ENCODE peak calls at places on chromosomes 11 and 22, in four cellular contexts. One of them, this sample, is unnamed.

GRCh38 chr11:88414981-88415391 is 77.5 kb upstream of the CTSC start:
- DNase-seq in GM12878: no peak
- DNase-seq in HepG2: no peak
- DNase-seq in WTC11: no peak
- DNase-seq in this sample: no peak

GRCh38 chr11:110716361-110716760 is 4.1 kb upstream of the ARHGAP20 start:
- DNase-seq in GM12878: no peak
- DNase-seq in HepG2: no peak
- DNase-seq in WTC11: no peak
- DNase-seq in this sample: no peak

GRCh38 chr11:120563698-120564572 is 52.4 kb downstream of the GRIK4 start:
- DNase-seq in HepG2: no peak
- DNase-seq in WTC11: peak; percentile 68
- DNase-seq in GM12878: no peak
- DNase-seq in this sample: no peak

GRCh38 chr11:16612801-16613400 is 125.5 kb upstream of the C11orf58 start:
- DNase-seq in WTC11: no peak
- DNase-seq in GM12878: no peak
- DNase-seq in HepG2: no peak
- DNase-seq in this sample: no peak

GRCh38 chr11:2778630-2779498 is 79.1 kb upstream of the KCNQ1OT1 start:
- DNase-seq in WTC11: peak; percentile 9
- DNase-seq in HepG2: peak; percentile 66
- DNase-seq in GM12878: no peak
- DNase-seq in this sample: peak; percentile 93

GRCh38 chr11:94511932-94512781 is at the start of gene C11orf97:
- DNase-seq in GM12878: no peak
- DNase-seq in HepG2: peak; percentile 35
- DNase-seq in WTC11: peak; percentile 86
- DNase-seq in this sample: peak; percentile 13

GRCh38 chr11:134048028-134048427 is 20.8 kb upstream of the JAM3 start:
- DNase-seq in WTC11: no peak
- DNase-seq in HepG2: no peak
- DNase-seq in GM12878: no peak
- DNase-seq in this sample: no peak

GRCh38 chr11:134500621-134501020 is 88.6 kb upstream of the B3GAT1 start:
- DNase-seq in WTC11: peak; percentile 0
- DNase-seq in GM12878: no peak
- DNase-seq in HepG2: no peak
- DNase-seq in this sample: no peak

GRCh38 chr11:7906481-7906880 is 24.6 kb downstream of the OR10A6 start:
- DNase-seq in HepG2: no peak
- DNase-seq in GM12878: no peak
- DNase-seq in WTC11: no peak
- DNase-seq in this sample: no peak

GRCh38 chr11:85694385-85694980 is 8.5 kb upstream of the CCDC89 start:
- DNase-seq in WTC11: no peak
- DNase-seq in GM12878: no peak
- DNase-seq in HepG2: peak; percentile 20
- DNase-seq in this sample: no peak

GRCh38 chr22:46586123-46586519 is 34.1 kb upstream of the GRAMD4 start:
- DNase-seq in GM12878: no peak
- DNase-seq in HepG2: no peak
- DNase-seq in WTC11: peak; percentile 37
- DNase-seq in this sample: no peak

GRCh38 chr11:46618789-46619188 is 1.4 kb downstream of the ATG13 start:
- DNase-seq in GM12878: no peak
- DNase-seq in WTC11: no peak
- DNase-seq in HepG2: no peak
- DNase-seq in this sample: no peak

GRCh38 chr11:118838905-118839553 is 44.7 kb upstream of the CXCR5 start:
- DNase-seq in HepG2: no peak
- DNase-seq in WTC11: no peak
- DNase-seq in GM12878: peak; percentile 85
- DNase-seq in this sample: no peak

GRCh38 chr11:64758330-64759079 is 1.3 kb downstream of the PYGM start:
- DNase-seq in HepG2: no peak
- DNase-seq in GM12878: no peak
- DNase-seq in WTC11: no peak
- DNase-seq in this sample: no peak

GRCh38 chr11:10022764-10023163 is 271.3 kb downstream of the SBF2 start:
- DNase-seq in GM12878: no peak
- DNase-seq in WTC11: no peak
- DNase-seq in HepG2: no peak
- DNase-seq in this sample: no peak

GRCh38 chr11:69880803-69881445 is 61.7 kb upstream of the FGF3 start:
- DNase-seq in WTC11: no peak
- DNase-seq in GM12878: no peak
- DNase-seq in HepG2: no peak
- DNase-seq in this sample: no peak

GRCh38 chr11:44275241-44275640 is 34.7 kb downstream of the ALX4 start:
- DNase-seq in WTC11: no peak
- DNase-seq in GM12878: no peak
- DNase-seq in HepG2: no peak
- DNase-seq in this sample: no peak

GRCh38 chr11:27468643-27469332 is 3.8 kb downstream of the LGR4 start:
- DNase-seq in HepG2: no peak
- DNase-seq in GM12878: no peak
- DNase-seq in WTC11: no peak
- DNase-seq in this sample: no peak

GRCh38 chr11:75562836-75563484 is 907 bp downstream of the SERPINH1 start:
- DNase-seq in GM12878: no peak
- DNase-seq in HepG2: no peak
- DNase-seq in WTC11: peak; percentile 83
- DNase-seq in this sample: peak; percentile 63

GRCh38 chr11:103055174-103055890 is 36.6 kb downstream of the DCUN1D5 start:
- DNase-seq in HepG2: peak; percentile 32
- DNase-seq in WTC11: no peak
- DNase-seq in GM12878: no peak
- DNase-seq in this sample: peak; percentile 22

GRCh38 chr11:117949062-117949461 is 19.9 kb upstream of the TMPRSS13 start:
- DNase-seq in HepG2: no peak
- DNase-seq in GM12878: no peak
- DNase-seq in WTC11: no peak
- DNase-seq in this sample: no peak

GRCh38 chr22:30905696-30906341 is 62.8 kb downstream of the MORC2 start:
- DNase-seq in HepG2: no peak
- DNase-seq in WTC11: no peak
- DNase-seq in GM12878: no peak
- DNase-seq in this sample: no peak

GRCh38 chr22:39416319-39416718 is 16.7 kb downstream of the TAB1 start:
- DNase-seq in WTC11: no peak
- DNase-seq in GM12878: no peak
- DNase-seq in HepG2: no peak
- DNase-seq in this sample: no peak

GRCh38 chr22:39418696-39419095 is 19.1 kb downstream of the TAB1 start:
- DNase-seq in GM12878: no peak
- DNase-seq in HepG2: no peak
- DNase-seq in WTC11: no peak
- DNase-seq in this sample: no peak

GRCh38 chr22:39419096-39419495 is 19.5 kb downstream of the TAB1 start:
- DNase-seq in GM12878: no peak
- DNase-seq in HepG2: no peak
- DNase-seq in WTC11: no peak
- DNase-seq in this sample: no peak

GRCh38 chr22:39415506-39415905 is 15.9 kb downstream of the TAB1 start:
- DNase-seq in GM12878: no peak
- DNase-seq in WTC11: no peak
- DNase-seq in HepG2: no peak
- DNase-seq in this sample: no peak

GRCh38 chr22:39417641-39418040 is 18.1 kb downstream of the TAB1 start:
- DNase-seq in WTC11: no peak
- DNase-seq in HepG2: no peak
- DNase-seq in GM12878: no peak
- DNase-seq in this sample: no peak
- TF ChIP-seq NR2C2 in WTC11: no peak
- TF ChIP-seq NR2C2 in HepG2: no peak
- TF ChIP-seq NR2C2 in GM12878: no peak
- TF ChIP-seq NR2C2 in this sample: no peak

DNA sequence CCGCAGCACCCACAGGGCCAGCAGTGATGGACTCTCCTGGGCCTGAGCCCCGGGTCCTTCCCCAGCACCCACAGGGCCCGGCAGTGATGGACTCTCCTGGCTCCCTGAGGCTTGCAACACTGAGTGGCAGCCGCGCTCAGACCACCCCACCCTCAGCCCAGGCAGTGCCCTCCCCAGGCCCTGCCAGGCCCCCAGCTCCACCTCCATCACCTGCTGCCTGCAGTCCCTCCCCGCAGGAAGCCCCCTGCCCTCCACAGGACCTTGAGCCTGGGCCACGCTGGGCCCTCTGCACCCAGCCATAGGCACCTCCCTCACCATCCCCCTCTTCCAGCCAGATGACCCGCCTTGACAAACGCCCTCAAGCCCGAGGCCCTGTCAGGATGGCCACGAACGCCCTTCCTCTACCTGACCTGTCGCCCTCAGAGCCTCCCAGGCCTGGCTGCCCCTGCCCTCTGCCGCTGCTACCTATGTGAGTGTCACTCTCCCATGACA is 11.4 kb downstream of the ALG12 start:
- DNase-seq in GM12878: no peak
- DNase-seq in WTC11: no peak
- DNase-seq in HepG2: no peak
- DNase-seq in this sample: no peak
- TF ChIP-seq NR2C2 in GM12878: no peak
- TF ChIP-seq NR2C2 in WTC11: no peak
- TF ChIP-seq NR2C2 in HepG2: no peak
- TF ChIP-seq NR2C2 in this sample: no peak

GRCh38 chr11:95708681-95709080 is 80.9 kb downstream of the FAM76B start:
- DNase-seq in GM12878: no peak
- DNase-seq in WTC11: no peak
- DNase-seq in HepG2: no peak
- DNase-seq in this sample: no peak

GRCh38 chr11:95711162-95711944 is 78.2 kb downstream of the FAM76B start:
- DNase-seq in HepG2: no peak
- DNase-seq in GM12878: peak; percentile 28
- DNase-seq in WTC11: no peak
- DNase-seq in this sample: no peak

GRCh38 chr11:95714853-95715776 is 74.5 kb downstream of the FAM76B start:
- DNase-seq in HepG2: no peak
- DNase-seq in GM12878: peak; percentile 16
- DNase-seq in WTC11: no peak
- DNase-seq in this sample: no peak

GRCh38 chr11:95713428-95713827 is 76.2 kb downstream of the FAM76B start:
- DNase-seq in HepG2: no peak
- DNase-seq in WTC11: no peak
- DNase-seq in GM12878: no peak
- DNase-seq in this sample: no peak

DNA sequence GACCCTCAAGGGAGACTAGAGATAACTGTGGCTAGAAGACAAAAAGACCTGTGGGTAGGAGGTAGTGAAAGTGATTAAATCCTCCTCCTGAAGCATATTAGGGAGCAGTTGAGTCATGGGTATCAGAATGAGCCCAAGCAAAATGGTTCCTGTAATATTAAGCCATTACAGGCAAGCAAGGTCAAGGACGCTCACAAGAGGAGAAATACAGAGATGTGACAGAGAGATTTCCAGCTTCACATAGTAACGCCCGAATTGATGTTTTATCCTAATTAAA is 77.7 kb downstream of the FAM76B start:
- DNase-seq in GM12878: peak; percentile 13
- DNase-seq in HepG2: no peak
- DNase-seq in WTC11: no peak
- DNase-seq in this sample: no peak
- TF ChIP-seq NR2C2 in GM12878: no peak
- TF ChIP-seq NR2C2 in HepG2: no peak
- TF ChIP-seq NR2C2 in WTC11: no peak
- TF ChIP-seq NR2C2 in this sample: no peak

GRCh38 chr11:19768197-19768596 is 55.6 kb downstream of the NAV2 start:
- DNase-seq in HepG2: no peak
- DNase-seq in WTC11: no peak
- DNase-seq in GM12878: no peak
- DNase-seq in this sample: no peak
- TF ChIP-seq NR2C2 in HepG2: no peak
- TF ChIP-seq NR2C2 in WTC11: no peak
- TF ChIP-seq NR2C2 in GM12878: no peak
- TF ChIP-seq NR2C2 in this sample: no peak

GRCh38 chr11:129191649-129192048 is 476 bp downstream of the ARHGAP32 start:
- DNase-seq in HepG2: no peak
- DNase-seq in GM12878: no peak
- DNase-seq in WTC11: no peak
- DNase-seq in this sample: no peak

GRCh38 chr11:129190087-129190486 is 2.0 kb downstream of the ARHGAP32 start:
- DNase-seq in GM12878: no peak
- DNase-seq in HepG2: no peak
- DNase-seq in WTC11: no peak
- DNase-seq in this sample: no peak

GRCh38 chr11:129189646-129190045 is 2.5 kb downstream of the ARHGAP32 start:
- DNase-seq in WTC11: no peak
- DNase-seq in GM12878: no peak
- DNase-seq in HepG2: no peak
- DNase-seq in this sample: no peak

GRCh38 chr11:129195682-129196081 is 3.6 kb upstream of the ARHGAP32 start:
- DNase-seq in HepG2: no peak
- DNase-seq in WTC11: no peak
- DNase-seq in GM12878: no peak
- DNase-seq in this sample: no peak

GRCh38 chr11:129192150-129192549 is at the start of gene ARHGAP32:
- DNase-seq in GM12878: no peak
- DNase-seq in HepG2: no peak
- DNase-seq in WTC11: no peak
- DNase-seq in this sample: no peak
- TF ChIP-seq NR2C2 in GM12878: no peak
- TF ChIP-seq NR2C2 in HepG2: no peak
- TF ChIP-seq NR2C2 in WTC11: no peak
- TF ChIP-seq NR2C2 in this sample: no peak

This sample was measured in K562.